ENCODE peak calls at places on chromosome 2, in six cellular contexts. One of them, this sample, is unnamed.

GRCh38 chr2:104733544-104733943 is 120.4 kb upstream of the POU3F3 start:
- DNase-seq in H54: peak
- DNase-seq in heart left ventricle: no peak
- DNase-seq in stomach: no peak
- DNase-seq in IMR-90: no peak
- DNase-seq in body of pancreas: peak
- DNase-seq in this sample: no peak

GRCh38 chr2:66901344-66901743 is 466.4 kb downstream of the MEIS1 start:
- DNase-seq in heart left ventricle: no peak
- DNase-seq in stomach: no peak
- DNase-seq in body of pancreas: peak
- DNase-seq in IMR-90: no peak
- DNase-seq in H54: no peak
- DNase-seq in this sample: no peak

GRCh38 chr2:133456971-133457370 is 111.3 kb downstream of the NCKAP5 start:
- DNase-seq in body of pancreas: no peak
- DNase-seq in stomach: no peak
- DNase-seq in H54: no peak
- DNase-seq in IMR-90: no peak
- DNase-seq in heart left ventricle: no peak
- DNase-seq in this sample: no peak

GRCh38 chr2:231393149-231394131 is 2.1 kb upstream of the B3GNT7 start:
- DNase-seq in heart left ventricle: no peak
- DNase-seq in IMR-90: no peak
- DNase-seq in stomach: no peak
- DNase-seq in H54: no peak
- DNase-seq in body of pancreas: no peak
- DNase-seq in this sample: peak

GRCh38 chr2:119216994-119217393 is 6.6 kb upstream of the STEAP3 start:
- DNase-seq in heart left ventricle: no peak
- DNase-seq in IMR-90: no peak
- DNase-seq in stomach: peak
- DNase-seq in body of pancreas: peak
- DNase-seq in H54: no peak
- DNase-seq in this sample: no peak

GRCh38 chr2:14385043-14385442 is 247.5 kb upstream of the LRATD1 start:
- DNase-seq in stomach: no peak
- DNase-seq in IMR-90: peak
- DNase-seq in heart left ventricle: no peak
- DNase-seq in body of pancreas: no peak
- DNase-seq in H54: no peak
- DNase-seq in this sample: no peak

GRCh38 chr2:172297531-172297930 is 129.9 kb upstream of the ITGA6 start:
- DNase-seq in body of pancreas: peak
- DNase-seq in stomach: no peak
- DNase-seq in H54: no peak
- DNase-seq in IMR-90: no peak
- DNase-seq in heart left ventricle: no peak
- DNase-seq in this sample: no peak

GRCh38 chr2:217797661-217798069 is 205.1 kb downstream of the TNS1 start:
- DNase-seq in body of pancreas: peak
- DNase-seq in H54: no peak
- DNase-seq in IMR-90: peak
- DNase-seq in stomach: peak
- DNase-seq in heart left ventricle: peak
- DNase-seq in this sample: peak

GRCh38 chr2:207847807-207848544 is 78.3 kb upstream of the FZD5 start:
- DNase-seq in heart left ventricle: peak
- DNase-seq in H54: no peak
- DNase-seq in stomach: peak
- DNase-seq in IMR-90: peak
- DNase-seq in body of pancreas: peak
- DNase-seq in this sample: no peak

GRCh38 chr2:236631361-236632291 is 62.0 kb downstream of the ACKR3 start:
- DNase-seq in H54: no peak
- DNase-seq in heart left ventricle: peak
- DNase-seq in body of pancreas: peak
- DNase-seq in stomach: peak
- DNase-seq in IMR-90: no peak
- DNase-seq in this sample: peak

GRCh38 chr2:173248381-173248780 is 106.3 kb upstream of the CDCA7 start:
- DNase-seq in heart left ventricle: no peak
- DNase-seq in body of pancreas: no peak
- DNase-seq in stomach: no peak
- DNase-seq in IMR-90: no peak
- DNase-seq in H54: no peak
- DNase-seq in this sample: no peak

GRCh38 chr2:43323810-43324588 is 97.6 kb upstream of the ZFP36L2 start:
- DNase-seq in body of pancreas: peak
- DNase-seq in H54: no peak
- DNase-seq in heart left ventricle: peak
- DNase-seq in IMR-90: no peak
- DNase-seq in stomach: no peak
- DNase-seq in this sample: no peak

GRCh38 chr2:226601881-226602280 is 197.7 kb downstream of the IRS1 start:
- DNase-seq in H54: no peak
- DNase-seq in stomach: no peak
- DNase-seq in body of pancreas: no peak
- DNase-seq in heart left ventricle: no peak
- DNase-seq in IMR-90: peak
- DNase-seq in this sample: no peak

GRCh38 chr2:149817206-149817605 is 229.6 kb upstream of the MMADHC start:
- DNase-seq in IMR-90: no peak
- DNase-seq in body of pancreas: no peak
- DNase-seq in H54: no peak
- DNase-seq in heart left ventricle: no peak
- DNase-seq in stomach: no peak
- DNase-seq in this sample: no peak

GRCh38 chr2:50143822-50144575 is 887.9 kb downstream of the NRXN1 start:
- DNase-seq in IMR-90: no peak
- DNase-seq in heart left ventricle: no peak
- DNase-seq in stomach: no peak
- DNase-seq in H54: peak
- DNase-seq in body of pancreas: peak
- DNase-seq in this sample: no peak

GRCh38 chr2:16925145-16925544 is 259.5 kb upstream of the CYRIA start:
- DNase-seq in heart left ventricle: no peak
- DNase-seq in H54: no peak
- DNase-seq in IMR-90: no peak
- DNase-seq in stomach: no peak
- DNase-seq in body of pancreas: no peak
- DNase-seq in this sample: no peak

GRCh38 chr2:175180701-175181103 is 808 bp downstream of the ATP5MC3 start:
- DNase-seq in IMR-90: peak
- DNase-seq in body of pancreas: peak
- DNase-seq in stomach: peak
- DNase-seq in H54: no peak
- DNase-seq in heart left ventricle: peak
- DNase-seq in this sample: peak

GRCh38 chr2:11498126-11498473 is 32.1 kb upstream of the E2F6 start:
- DNase-seq in body of pancreas: no peak
- DNase-seq in heart left ventricle: no peak
- DNase-seq in stomach: no peak
- DNase-seq in IMR-90: no peak
- DNase-seq in H54: no peak
- DNase-seq in this sample: no peak

GRCh38 chr2:11496311-11496710 is 30.4 kb upstream of the E2F6 start:
- DNase-seq in stomach: no peak
- DNase-seq in IMR-90: no peak
- DNase-seq in H54: no peak
- DNase-seq in body of pancreas: no peak
- DNase-seq in heart left ventricle: no peak
- DNase-seq in this sample: no peak

GRCh38 chr2:11494310-11494709 is 28.3 kb upstream of the E2F6 start:
- DNase-seq in heart left ventricle: no peak
- DNase-seq in stomach: no peak
- DNase-seq in H54: no peak
- DNase-seq in IMR-90: no peak
- DNase-seq in body of pancreas: no peak
- DNase-seq in this sample: no peak

GRCh38 chr2:11493282-11493681 is 27.3 kb upstream of the E2F6 start:
- DNase-seq in IMR-90: no peak
- DNase-seq in heart left ventricle: no peak
- DNase-seq in H54: no peak
- DNase-seq in stomach: no peak
- DNase-seq in body of pancreas: no peak
- DNase-seq in this sample: no peak

GRCh38 chr2:11495844-11496271 is 29.9 kb upstream of the E2F6 start:
- DNase-seq in H54: no peak
- DNase-seq in heart left ventricle: peak
- DNase-seq in body of pancreas: no peak
- DNase-seq in IMR-90: no peak
- DNase-seq in stomach: no peak
- DNase-seq in this sample: no peak
- TF ChIP-seq POLR2A in H54: no peak
- TF ChIP-seq POLR2A in heart left ventricle: no peak
- TF ChIP-seq POLR2A in body of pancreas: no peak
- TF ChIP-seq POLR2A in IMR-90: no peak
- TF ChIP-seq POLR2A in stomach: no peak
- TF ChIP-seq POLR2A in this sample: no peak

DNA sequence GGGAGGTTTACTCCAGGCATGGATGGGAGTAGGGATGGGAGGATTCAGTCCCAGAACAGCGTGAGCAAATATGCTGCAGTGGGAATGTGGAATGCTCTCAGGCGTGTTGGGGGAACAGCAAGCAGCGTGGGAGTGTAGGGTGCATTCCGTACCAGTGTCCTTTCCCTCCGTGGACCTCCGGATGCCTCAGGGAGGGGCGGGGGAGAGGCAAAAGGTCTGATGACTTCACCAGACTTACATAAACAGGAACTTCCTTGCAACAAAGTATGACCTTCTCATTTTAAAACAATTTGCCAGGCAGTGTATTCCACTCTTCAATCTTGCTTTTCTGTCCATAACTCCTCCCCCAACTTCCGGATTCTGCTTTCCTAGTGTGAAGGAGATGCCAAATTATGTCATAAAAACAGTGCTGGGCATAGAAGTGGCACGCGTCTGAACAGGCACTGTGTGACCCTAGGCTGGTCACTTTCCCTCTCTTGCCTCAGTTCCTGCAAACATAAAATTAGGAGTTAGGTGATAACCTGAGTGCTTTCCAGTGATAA is 36.9 kb downstream of the RPL37A start:
- DNase-seq in IMR-90: peak
- DNase-seq in body of pancreas: peak
- DNase-seq in stomach: no peak
- DNase-seq in heart left ventricle: peak
- DNase-seq in H54: peak
- DNase-seq in this sample: peak
- TF ChIP-seq POLR2A in IMR-90: no peak
- TF ChIP-seq POLR2A in body of pancreas: no peak
- TF ChIP-seq POLR2A in stomach: no peak
- TF ChIP-seq POLR2A in heart left ventricle: no peak
- TF ChIP-seq POLR2A in H54: no peak
- TF ChIP-seq POLR2A in this sample: no peak

GRCh38 chr2:179051250-179051649 is 1.3 kb upstream of the CCDC141 start:
- DNase-seq in H54: no peak
- DNase-seq in IMR-90: no peak
- DNase-seq in body of pancreas: no peak
- DNase-seq in stomach: no peak
- DNase-seq in heart left ventricle: no peak
- DNase-seq in this sample: no peak

GRCh38 chr2:179044500-179044899 is 5.4 kb downstream of the CCDC141 start:
- DNase-seq in heart left ventricle: no peak
- DNase-seq in body of pancreas: no peak
- DNase-seq in IMR-90: no peak
- DNase-seq in H54: no peak
- DNase-seq in stomach: no peak
- DNase-seq in this sample: no peak

GRCh38 chr2:179050735-179051134 is 798 bp upstream of the CCDC141 start:
- DNase-seq in H54: no peak
- DNase-seq in IMR-90: no peak
- DNase-seq in stomach: no peak
- DNase-seq in body of pancreas: no peak
- DNase-seq in heart left ventricle: no peak
- DNase-seq in this sample: no peak

GRCh38 chr2:179049203-179049545 is 763 bp downstream of the CCDC141 start:
- DNase-seq in H54: no peak
- DNase-seq in IMR-90: no peak
- DNase-seq in heart left ventricle: no peak
- DNase-seq in stomach: no peak
- DNase-seq in body of pancreas: no peak
- DNase-seq in this sample: peak

GRCh38 chr2:179049546-179050311 is at the start of gene CCDC141:
- DNase-seq in IMR-90: no peak
- DNase-seq in stomach: no peak
- DNase-seq in body of pancreas: peak
- DNase-seq in heart left ventricle: peak
- DNase-seq in H54: no peak
- DNase-seq in this sample: peak
- TF ChIP-seq POLR2A in IMR-90: no peak
- TF ChIP-seq POLR2A in stomach: no peak
- TF ChIP-seq POLR2A in body of pancreas: no peak
- TF ChIP-seq POLR2A in heart left ventricle: no peak
- TF ChIP-seq POLR2A in H54: no peak
- TF ChIP-seq POLR2A in this sample: no peak

DNA sequence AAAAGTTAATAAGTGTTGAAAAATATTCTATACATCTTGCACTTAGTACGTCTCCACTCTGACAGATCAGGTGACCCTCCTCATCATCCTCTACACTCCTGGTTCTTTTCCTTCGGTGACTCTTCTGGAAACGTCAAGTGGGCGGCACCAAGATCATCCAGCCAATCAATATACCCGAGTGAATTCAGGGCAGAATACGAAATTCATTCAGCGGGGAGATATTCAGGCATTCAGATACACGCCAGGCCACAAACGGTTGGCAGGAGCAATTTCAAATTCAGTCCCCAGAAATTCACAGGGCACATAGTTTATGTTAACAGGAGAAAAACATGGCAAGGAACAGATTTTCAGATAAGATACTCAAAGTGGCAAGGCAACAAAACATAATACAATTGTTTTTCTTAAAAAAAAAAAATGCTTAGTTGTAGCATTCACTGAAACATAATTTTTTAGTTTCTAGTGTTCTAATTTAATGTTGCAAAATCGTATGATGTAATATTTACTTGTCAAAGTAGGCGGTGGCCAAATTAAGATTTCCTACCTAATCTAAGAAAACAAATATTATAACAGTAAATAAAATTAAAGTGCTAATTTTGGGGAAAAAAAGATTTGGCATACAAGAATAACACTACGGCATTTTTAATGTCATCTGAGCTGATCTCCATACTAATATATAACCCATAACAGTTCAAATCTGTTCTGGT is 4.2 kb downstream of the CLK1 start:
- DNase-seq in IMR-90: no peak
- DNase-seq in stomach: no peak
- DNase-seq in body of pancreas: peak
- DNase-seq in H54: no peak
- DNase-seq in heart left ventricle: no peak
- DNase-seq in this sample: peak
- TF ChIP-seq POLR2A in IMR-90: no peak
- TF ChIP-seq POLR2A in stomach: no peak
- TF ChIP-seq POLR2A in body of pancreas: no peak
- TF ChIP-seq POLR2A in H54: no peak
- TF ChIP-seq POLR2A in heart left ventricle: no peak
- TF ChIP-seq POLR2A in this sample: no peak